ENCODE peak calls at places on chromosomes 13 and 19, in six cellular contexts. One of them, this sample, is unnamed.
A peak's percentile ranks its signal among the peaks of the same experiment; 100 is the strongest.

GRCh38 chr13:110055089-110055488 is 251.9 kb downstream of the COL4A1 start:
- DNase-seq in cardiac muscle cell: no peak
- DNase-seq in activated CD8-positive, alpha-beta memory T cell treated with anti-CD3 and anti-CD28 coated beads for 1 hour: no peak
- DNase-seq in mucosa of descending colon: no peak
- DNase-seq in activated CD4-positive, alpha-beta T cell treated with anti-CD3 and anti-CD28 coated beads for 48 hours: no peak
- DNase-seq in AG08396: no peak
- DNase-seq in this sample: no peak

GRCh38 chr13:60836821-60837220 is 439.8 kb downstream of the TDRD3 start:
- DNase-seq in cardiac muscle cell: no peak
- DNase-seq in activated CD8-positive, alpha-beta memory T cell treated with anti-CD3 and anti-CD28 coated beads for 1 hour: no peak
- DNase-seq in mucosa of descending colon: no peak
- DNase-seq in activated CD4-positive, alpha-beta T cell treated with anti-CD3 and anti-CD28 coated beads for 48 hours: no peak
- DNase-seq in AG08396: no peak
- DNase-seq in this sample: no peak

GRCh38 chr19:2289714-2290435 is 7.9 kb upstream of the PEAK3 start:
- DNase-seq in cardiac muscle cell: no peak
- DNase-seq in activated CD8-positive, alpha-beta memory T cell treated with anti-CD3 and anti-CD28 coated beads for 1 hour: no peak
- DNase-seq in mucosa of descending colon: no peak
- DNase-seq in activated CD4-positive, alpha-beta T cell treated with anti-CD3 and anti-CD28 coated beads for 48 hours: peak; percentile 57
- DNase-seq in AG08396: no peak
- DNase-seq in this sample: no peak

GRCh38 chr19:2428027-2428690 is 773 bp upstream of the TIMM13 start:
- DNase-seq in cardiac muscle cell: peak; percentile 33
- DNase-seq in activated CD8-positive, alpha-beta memory T cell treated with anti-CD3 and anti-CD28 coated beads for 1 hour: no peak
- DNase-seq in mucosa of descending colon: peak; percentile 60
- DNase-seq in activated CD4-positive, alpha-beta T cell treated with anti-CD3 and anti-CD28 coated beads for 48 hours: no peak
- DNase-seq in AG08396: peak; percentile 41
- DNase-seq in this sample: no peak

GRCh38 chr13:47337781-47338507 is 441.1 kb upstream of the HTR2A start:
- DNase-seq in cardiac muscle cell: peak; percentile 58
- DNase-seq in activated CD8-positive, alpha-beta memory T cell treated with anti-CD3 and anti-CD28 coated beads for 1 hour: no peak
- DNase-seq in mucosa of descending colon: no peak
- DNase-seq in activated CD4-positive, alpha-beta T cell treated with anti-CD3 and anti-CD28 coated beads for 48 hours: no peak
- DNase-seq in AG08396: no peak
- DNase-seq in this sample: no peak

GRCh38 chr13:73715114-73715909 is 418.9 kb downstream of the KLF12 start:
- DNase-seq in cardiac muscle cell: no peak
- DNase-seq in activated CD8-positive, alpha-beta memory T cell treated with anti-CD3 and anti-CD28 coated beads for 1 hour: peak; percentile 11
- DNase-seq in mucosa of descending colon: no peak
- DNase-seq in activated CD4-positive, alpha-beta T cell treated with anti-CD3 and anti-CD28 coated beads for 48 hours: peak; percentile 61
- DNase-seq in AG08396: no peak
- DNase-seq in this sample: no peak

GRCh38 chr19:27777726-27778125 is 1435.2 kb downstream of the UQCRFS1 start:
- DNase-seq in cardiac muscle cell: no peak
- DNase-seq in activated CD8-positive, alpha-beta memory T cell treated with anti-CD3 and anti-CD28 coated beads for 1 hour: no peak
- DNase-seq in mucosa of descending colon: no peak
- DNase-seq in activated CD4-positive, alpha-beta T cell treated with anti-CD3 and anti-CD28 coated beads for 48 hours: no peak
- DNase-seq in AG08396: no peak
- DNase-seq in this sample: no peak

GRCh38 chr19:16244091-16244490 is 46.4 kb downstream of the AP1M1 start:
- DNase-seq in cardiac muscle cell: peak; percentile 40
- DNase-seq in activated CD8-positive, alpha-beta memory T cell treated with anti-CD3 and anti-CD28 coated beads for 1 hour: no peak
- DNase-seq in mucosa of descending colon: no peak
- DNase-seq in activated CD4-positive, alpha-beta T cell treated with anti-CD3 and anti-CD28 coated beads for 48 hours: no peak
- DNase-seq in AG08396: peak; percentile 72
- DNase-seq in this sample: no peak

GRCh38 chr13:108342369-108343289 is 73.1 kb downstream of the TNFSF13B start:
- DNase-seq in cardiac muscle cell: peak; percentile 42
- DNase-seq in activated CD8-positive, alpha-beta memory T cell treated with anti-CD3 and anti-CD28 coated beads for 1 hour: no peak
- DNase-seq in mucosa of descending colon: no peak
- DNase-seq in activated CD4-positive, alpha-beta T cell treated with anti-CD3 and anti-CD28 coated beads for 48 hours: no peak
- DNase-seq in AG08396: peak; percentile 14
- DNase-seq in this sample: no peak

GRCh38 chr19:18967358-18968146 is 26.5 kb upstream of the HOMER3 start:
- DNase-seq in cardiac muscle cell: peak; percentile 83
- DNase-seq in activated CD8-positive, alpha-beta memory T cell treated with anti-CD3 and anti-CD28 coated beads for 1 hour: no peak
- DNase-seq in mucosa of descending colon: peak; percentile 61
- DNase-seq in activated CD4-positive, alpha-beta T cell treated with anti-CD3 and anti-CD28 coated beads for 48 hours: no peak
- DNase-seq in AG08396: no peak
- DNase-seq in this sample: no peak

GRCh38 chr13:23868521-23868920 is 20.7 kb downstream of the MIPEP start:
- DNase-seq in cardiac muscle cell: peak; percentile 52
- DNase-seq in activated CD8-positive, alpha-beta memory T cell treated with anti-CD3 and anti-CD28 coated beads for 1 hour: no peak
- DNase-seq in mucosa of descending colon: no peak
- DNase-seq in activated CD4-positive, alpha-beta T cell treated with anti-CD3 and anti-CD28 coated beads for 48 hours: no peak
- DNase-seq in AG08396: no peak
- DNase-seq in this sample: no peak

GRCh38 chr19:3986260-3987041 is 1.2 kb upstream of the EEF2 start:
- DNase-seq in cardiac muscle cell: peak; percentile 87
- DNase-seq in activated CD8-positive, alpha-beta memory T cell treated with anti-CD3 and anti-CD28 coated beads for 1 hour: no peak
- DNase-seq in mucosa of descending colon: peak; percentile 70
- DNase-seq in activated CD4-positive, alpha-beta T cell treated with anti-CD3 and anti-CD28 coated beads for 48 hours: peak; percentile 66
- DNase-seq in AG08396: peak; percentile 69
- DNase-seq in this sample: no peak

GRCh38 chr19:27794444-27795042 is 1418.4 kb downstream of the UQCRFS1 start:
- DNase-seq in cardiac muscle cell: peak; percentile 44
- DNase-seq in activated CD8-positive, alpha-beta memory T cell treated with anti-CD3 and anti-CD28 coated beads for 1 hour: no peak
- DNase-seq in mucosa of descending colon: peak; percentile 61
- DNase-seq in activated CD4-positive, alpha-beta T cell treated with anti-CD3 and anti-CD28 coated beads for 48 hours: peak; percentile 21
- DNase-seq in AG08396: peak; percentile 53
- DNase-seq in this sample: no peak

GRCh38 chr13:70874646-70875045 is 766.4 kb upstream of the KLHL1 start:
- DNase-seq in cardiac muscle cell: no peak
- DNase-seq in activated CD8-positive, alpha-beta memory T cell treated with anti-CD3 and anti-CD28 coated beads for 1 hour: no peak
- DNase-seq in mucosa of descending colon: no peak
- DNase-seq in activated CD4-positive, alpha-beta T cell treated with anti-CD3 and anti-CD28 coated beads for 48 hours: no peak
- DNase-seq in AG08396: no peak
- DNase-seq in this sample: no peak

GRCh38 chr19:46784262-46785053 is 3.9 kb downstream of the SLC1A5 start:
- DNase-seq in cardiac muscle cell: peak; percentile 95
- DNase-seq in activated CD8-positive, alpha-beta memory T cell treated with anti-CD3 and anti-CD28 coated beads for 1 hour: no peak
- DNase-seq in mucosa of descending colon: peak; percentile 90
- DNase-seq in activated CD4-positive, alpha-beta T cell treated with anti-CD3 and anti-CD28 coated beads for 48 hours: peak; percentile 81
- DNase-seq in AG08396: peak; percentile 79
- DNase-seq in this sample: no peak

GRCh38 chr13:31772231-31772630 is 32.9 kb downstream of the RXFP2 start:
- DNase-seq in cardiac muscle cell: no peak
- DNase-seq in activated CD8-positive, alpha-beta memory T cell treated with anti-CD3 and anti-CD28 coated beads for 1 hour: no peak
- DNase-seq in mucosa of descending colon: no peak
- DNase-seq in activated CD4-positive, alpha-beta T cell treated with anti-CD3 and anti-CD28 coated beads for 48 hours: no peak
- DNase-seq in AG08396: no peak
- DNase-seq in this sample: no peak

GRCh38 chr19:51327066-51327985 is 14.6 kb downstream of the VSIG10L start:
- DNase-seq in cardiac muscle cell: peak; percentile 74
- DNase-seq in activated CD8-positive, alpha-beta memory T cell treated with anti-CD3 and anti-CD28 coated beads for 1 hour: no peak
- DNase-seq in mucosa of descending colon: no peak
- DNase-seq in activated CD4-positive, alpha-beta T cell treated with anti-CD3 and anti-CD28 coated beads for 48 hours: peak; percentile 82
- DNase-seq in AG08396: peak; percentile 90
- DNase-seq in this sample: no peak

GRCh38 chr13:94780421-94780820 is 68.1 kb upstream of the SOX21 start:
- DNase-seq in cardiac muscle cell: no peak
- DNase-seq in activated CD8-positive, alpha-beta memory T cell treated with anti-CD3 and anti-CD28 coated beads for 1 hour: no peak
- DNase-seq in mucosa of descending colon: no peak
- DNase-seq in activated CD4-positive, alpha-beta T cell treated with anti-CD3 and anti-CD28 coated beads for 48 hours: no peak
- DNase-seq in AG08396: no peak
- DNase-seq in this sample: no peak

GRCh38 chr13:95484052-95484451 is 68.5 kb upstream of the CLDN10 start:
- DNase-seq in cardiac muscle cell: no peak
- DNase-seq in activated CD8-positive, alpha-beta memory T cell treated with anti-CD3 and anti-CD28 coated beads for 1 hour: no peak
- DNase-seq in mucosa of descending colon: no peak
- DNase-seq in activated CD4-positive, alpha-beta T cell treated with anti-CD3 and anti-CD28 coated beads for 48 hours: no peak
- DNase-seq in AG08396: no peak
- DNase-seq in this sample: no peak

This sample was measured in cortex of kidney.